ENCODE peak calls at places on chromosome 7, in six cellular contexts. B, R, O, H, E and A are unnamed samples.

GRCh38 chr7:24764972-24765744 is 7.9 kb upstream of the GSDME start:
- DNase-seq in B (no peak), R (peak; percentile 52), O (no peak), H (peak; percentile 64), E (no peak), A (no peak)

GRCh38 chr7:73701357-73701995 is 18.0 kb downstream of the STX1A start:
- DNase-seq in B (peak; percentile 38), R (peak; percentile 70), O (no peak), H (peak; percentile 68), E (no peak), A (peak; percentile 76)

GRCh38 chr7:95822717-95823116 is 50.4 kb downstream of the DYNC1I1 start:
- DNase-seq in B (no peak), R (no peak), O (no peak), H (no peak), E (no peak), A (no peak)

GRCh38 chr7:99190359-99191009 is 17.4 kb downstream of the KPNA7 start:
- DNase-seq in B (no peak), R (peak; percentile 30), O (no peak), H (no peak), E (no peak), A (no peak)

GRCh38 chr7:155644971-155645509 is 579 bp downstream of the RBM33 start:
- DNase-seq in B (peak; percentile 57), R (peak; percentile 69), O (peak; percentile 12), H (peak; percentile 79), E (no peak), A (peak; percentile 67)

GRCh38 chr7:155753446-155753965 is 58.8 kb downstream of the SHH start:
- DNase-seq in B (no peak), R (no peak), O (no peak), H (no peak), E (no peak), A (no peak)

GRCh38 chr7:2009541-2010001 is 223.2 kb downstream of the MAD1L1 start:
- DNase-seq in B (no peak), R (no peak), O (peak; percentile 9), H (no peak), E (no peak), A (no peak)

GRCh38 chr7:156642306-156643045 is 1.9 kb downstream of the RNF32 start:
- DNase-seq in B (no peak), R (no peak), O (no peak), H (no peak), E (no peak), A (no peak)

GRCh38 chr7:44288811-44289340 is 36.5 kb downstream of the CAMK2B start:
- DNase-seq in B (no peak), R (no peak), O (no peak), H (no peak), E (no peak), A (no peak)

GRCh38 chr7:77316219-77316978 is 99.8 kb downstream of the GSAP start:
- DNase-seq in B (peak; percentile 75), R (no peak), O (no peak), H (no peak), E (no peak), A (no peak)

GRCh38 chr7:123615344-123615743 is 13.7 kb downstream of the ASB15 start:
- DNase-seq in B (no peak), R (no peak), O (no peak), H (no peak), E (no peak), A (no peak)

GRCh38 chr7:82109288-82109687 is 334.3 kb downstream of the CACNA2D1 start:
- DNase-seq in B (no peak), R (no peak), O (no peak), H (no peak), E (no peak), A (no peak)

GRCh38 chr7:134450296-134451000 is 8.5 kb downstream of the AKR1B1 start:
- DNase-seq in B (no peak), R (no peak), O (no peak), H (no peak), E (no peak), A (no peak)

GRCh38 chr7:83159731-83160130 is 3.0 kb downstream of the PCLO start:
- DNase-seq in B (no peak), R (no peak), O (no peak), H (no peak), E (no peak), A (no peak)

GRCh38 chr7:128197586-128197985 is 43.5 kb upstream of the LEP start:
- DNase-seq in B (no peak), R (no peak), O (no peak), H (no peak), E (no peak), A (no peak)

GRCh38 chr7:25947669-25948516 is 204.1 kb upstream of the NFE2L3 start:
- DNase-seq in B (no peak), R (no peak), O (no peak), H (no peak), E (no peak), A (no peak)

GRCh38 chr7:77684030-77684429 is 12.2 kb upstream of the RSBN1L start:
- DNase-seq in B (no peak), R (no peak), O (no peak), H (no peak), E (peak; percentile 67), A (no peak)

GRCh38 chr7:45898241-45898640 is 10.0 kb downstream of the IGFBP1 start:
- DNase-seq in B (no peak), R (no peak), O (no peak), H (no peak), E (no peak), A (no peak)

GRCh38 chr7:96870934-96871333 is 134.4 kb upstream of the DLX6 start:
- DNase-seq in B (no peak), R (no peak), O (no peak), H (no peak), E (no peak), A (no peak)

GRCh38 chr7:93883078-93883916 is 7.3 kb downstream of the TFPI2 start:
- DNase-seq in B (no peak), R (peak; percentile 27), O (no peak), H (no peak), E (no peak), A (no peak)

GRCh38 chr7:121500659-121501058 is 104.6 kb upstream of the FAM3C start:
- DNase-seq in B (no peak), R (no peak), O (no peak), H (no peak), E (no peak), A (no peak)

GRCh38 chr7:147584771-147585193 is 1005.8 kb upstream of the C7orf33 start:
- DNase-seq in B (no peak), R (no peak), O (no peak), H (no peak), E (no peak), A (no peak)

GRCh38 chr7:93910076-93910994 is 4.0 kb downstream of the GNGT1 start:
- DNase-seq in B (no peak), R (no peak), O (no peak), H (no peak), E (no peak), A (no peak)

GRCh38 chr7:83486957-83487356 is 162.0 kb downstream of the SEMA3E start:
- DNase-seq in B (no peak), R (no peak), O (no peak), H (no peak), E (no peak), A (no peak)

GRCh38 chr7:5679741-5680473 is 101.6 kb downstream of the RNF216 start:
- DNase-seq in B (peak; percentile 93), R (peak; percentile 85), O (peak; percentile 57), H (peak; percentile 96), E (no peak), A (no peak)

GRCh38 chr7:78095549-78095948 is 297.0 kb downstream of the PHTF2 start:
- DNase-seq in B (no peak), R (no peak), O (no peak), H (no peak), E (no peak), A (no peak)

GRCh38 chr7:93902777-93903423 is 3.5 kb upstream of the GNGT1 start:
- DNase-seq in B (peak; percentile 18), R (peak; percentile 53), O (no peak), H (peak; percentile 61), E (no peak), A (peak; percentile 39)

GRCh38 chr7:3043544-3044395 is at the start of gene CARD11:
- DNase-seq in B (peak; percentile 56), R (peak; percentile 77), O (no peak), H (peak; percentile 87), E (no peak), A (no peak)

GRCh38 chr7:83882551-83882950 is 233.6 kb upstream of the SEMA3E start:
- DNase-seq in B (no peak), R (no peak), O (no peak), H (no peak), E (no peak), A (no peak)

GRCh38 chr7:157011333-157012112 is 1.1 kb upstream of the MNX1 start:
- DNase-seq in B (peak; percentile 54), R (no peak), O (no peak), H (no peak), E (no peak), A (peak; percentile 59)

GRCh38 chr7:68439897-68440296 is 1158.4 kb upstream of the AUTS2 start:
- DNase-seq in B (no peak), R (no peak), O (no peak), H (no peak), E (no peak), A (no peak)

GRCh38 chr7:54260868-54261475 is 281.2 kb upstream of the VSTM2A start:
- DNase-seq in B (no peak), R (no peak), O (no peak), H (no peak), E (peak; percentile 14), A (no peak)

GRCh38 chr7:141178486-141179135 is 104.7 kb downstream of the TMEM178B start:
- DNase-seq in B (no peak), R (no peak), O (no peak), H (no peak), E (no peak), A (no peak)